ENCODE peak calls at places on chromosomes 12 and 14, in seven cellular contexts. V, K, O, Q, J, F and C are unnamed samples. For H3K36me3, the result is how much of the 10 kb centered on the place peaks cover.

GRCh38 chr14:99531221-99532096 is 50.2 kb downstream of the CCNK start:
- DNase-seq in F (no peak), O (no peak), K (no peak), J (no peak), Q (peak), V (no peak), C (no peak)

GRCh38 chr14:34237677-34238076 is 224.4 kb downstream of the SPTSSA start:
- DNase-seq in Q (no peak), V (no peak), F (no peak), J (no peak), O (no peak), K (no peak), C (no peak)

GRCh38 chr12:54016478-54016964 is 7.7 kb downstream of the HOXC8 start:
- DNase-seq in J (no peak), V (no peak), O (peak), K (no peak), F (no peak), Q (no peak), C (no peak)

GRCh38 chr12:53867216-53868012 is 71.2 kb upstream of the HOXC13 start:
- DNase-seq in Q (peak), K (no peak), F (no peak), J (no peak), O (no peak), V (no peak), C (no peak)

GRCh38 chr12:95859344-95859816 is 628 bp downstream of the SNRPF start:
- DNase-seq in K (no peak), J (no peak), Q (peak), O (no peak), V (no peak), F (no peak), C (no peak)

GRCh38 chr12:26434299-26434915 is 239.0 kb downstream of the SSPN start:
- DNase-seq in J (peak), K (peak), O (no peak), Q (peak), F (no peak), V (no peak), C (no peak)

GRCh38 chr14:64707661-64708060 is 3.4 kb downstream of the PLEKHG3 start:
- DNase-seq in O (no peak), V (no peak), Q (peak), F (no peak), K (no peak), J (no peak), C (no peak)

GRCh38 chr12:122471324-122472226 is 29.2 kb downstream of the ZCCHC8 start:
- DNase-seq in Q (peak), K (no peak), O (no peak), J (peak), V (no peak), F (no peak), C (no peak)

GRCh38 chr12:19507823-19508222 is 68.5 kb downstream of the AEBP2 start:
- DNase-seq in J (no peak), O (no peak), F (no peak), V (no peak), Q (no peak), K (no peak), C (no peak)

GRCh38 chr12:6606331-6607131 is 648 bp downstream of the CHD4 start:
- DNase-seq in K (no peak), J (peak), V (peak), Q (peak), O (peak), F (peak), C (peak)

GRCh38 chr14:66311935-66312334 is 174.2 kb upstream of the CCDC196 start:
- DNase-seq in Q (no peak), F (no peak), J (no peak), K (no peak), O (no peak), V (no peak), C (no peak)

GRCh38 chr12:42590324-42590934 is 883 bp upstream of the PRICKLE1 start:
- DNase-seq in J (no peak), O (peak), V (no peak), K (no peak), F (peak), Q (peak), C (no peak)

GRCh38 chr14:68174446-68174845 is 354.9 kb downstream of the RAD51B start:
- DNase-seq in J (no peak), F (no peak), K (no peak), Q (no peak), V (no peak), O (no peak), C (no peak)

GRCh38 chr14:100861188-100861936 is 35.4 kb downstream of the MEG3 start:
- DNase-seq in K (no peak), Q (no peak), J (no peak), F (peak), V (no peak), O (peak), C (no peak)

GRCh38 chr12:72632286-72632685 is 360.1 kb downstream of the TRHDE start:
- DNase-seq in J (no peak), O (no peak), V (no peak), Q (no peak), F (no peak), K (no peak), C (no peak)

GRCh38 chr14:54329082-54329695 is 67.6 kb upstream of the CDKN3 start:
- DNase-seq in O (no peak), V (no peak), Q (peak), F (no peak), K (peak), J (no peak), C (no peak)

GRCh38 chr14:28375295-28375694 is 391.3 kb upstream of the FOXG1 start:
- DNase-seq in K (peak), J (no peak), O (no peak), F (no peak), Q (peak), V (no peak), C (no peak)

GRCh38 chr12:88922816-88923215 is 342.5 kb upstream of the KITLG start:
- DNase-seq in J (no peak), Q (no peak), F (no peak), K (no peak), O (no peak), V (no peak), C (no peak)

GRCh38 chr12:64678835-64679234 is 68.5 kb downstream of the RASSF3 start:
- DNase-seq in Q (no peak), J (no peak), O (no peak), V (no peak), F (no peak), K (no peak), C (no peak)

DNA sequence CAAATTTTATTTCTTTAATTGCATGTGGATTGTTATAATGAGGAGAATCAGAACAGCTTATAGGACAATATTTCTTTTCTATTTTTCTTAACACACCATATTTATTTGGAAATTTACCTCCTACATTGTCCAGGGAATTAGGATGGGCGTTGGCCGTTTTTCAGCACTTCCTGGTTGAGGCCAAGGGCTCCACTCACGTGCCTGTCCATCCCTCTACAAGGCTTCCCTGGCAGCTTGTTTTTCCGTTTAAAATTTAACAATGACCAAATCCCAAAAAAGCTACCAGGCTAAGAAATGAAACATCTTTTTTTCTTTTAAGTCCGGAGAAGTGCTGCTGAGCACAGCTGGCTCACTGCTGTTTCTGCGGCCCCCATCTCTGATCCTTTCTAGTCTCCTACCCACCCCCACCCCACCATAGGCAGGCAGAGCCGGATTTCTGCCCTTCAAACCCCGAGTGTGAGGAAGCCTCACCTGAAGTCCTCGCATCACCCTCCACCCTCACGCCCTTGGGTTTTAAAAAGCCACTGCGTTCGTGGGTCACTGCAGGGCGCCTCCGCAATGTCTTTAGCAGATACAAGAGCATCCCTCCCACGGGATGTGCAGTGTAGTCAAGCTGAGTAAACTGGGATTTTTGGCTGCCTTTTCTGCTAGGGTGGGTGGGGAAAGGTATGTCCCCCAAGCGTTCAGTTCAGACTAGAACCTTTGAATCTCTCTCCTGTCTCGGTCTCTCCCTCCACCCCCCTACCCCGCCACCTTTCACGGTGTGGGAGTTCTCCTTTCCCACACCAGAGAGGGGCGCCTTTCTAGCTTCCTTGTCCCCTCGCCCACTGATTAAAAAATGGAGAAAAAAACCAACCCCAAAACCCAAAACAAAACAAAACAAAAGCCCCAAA is 767 bp upstream of the FAR2 start:
- DNase-seq in F (no peak), Q (peak), K (no peak), J (no peak), O (peak), V (no peak), C (no peak)
- H3K27ac ChIP-seq in F (peak), Q (no peak), K (no peak), J (peak), O (peak), V (peak), C (peak)

GRCh38 chr12:55955344-55955743 is 10.5 kb downstream of the PMEL start:
- DNase-seq in F (no peak), Q (no peak), K (no peak), O (no peak), J (no peak), V (no peak), C (no peak)
- H3K36me3 ChIP-seq in F (under half), Q (under half), K (under half), O (under half), J (under half), V (under half), C (under half)

DNA sequence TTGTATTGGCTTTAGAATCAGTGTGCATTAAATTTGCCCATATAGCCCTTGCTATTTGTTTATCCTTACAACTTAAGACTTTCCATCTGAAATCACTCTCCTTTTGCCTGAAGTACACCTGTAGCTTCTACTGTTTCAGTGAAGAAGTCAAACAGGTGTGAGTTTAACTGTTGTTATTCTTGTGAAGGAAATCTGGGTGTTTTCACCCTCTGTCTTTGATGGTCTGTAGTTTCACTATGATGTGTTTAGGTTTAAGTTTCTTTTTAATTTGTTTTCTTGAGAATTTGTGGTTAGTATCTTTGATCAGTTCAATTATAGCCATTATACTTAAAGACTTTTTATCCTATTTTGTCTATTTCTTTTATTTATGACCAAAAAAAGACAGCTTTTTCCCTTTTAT is 68.9 kb upstream of the BBS10 start:
- DNase-seq in J (no peak), V (no peak), F (no peak), O (no peak), Q (no peak), K (no peak), C (no peak)
- H3K27ac ChIP-seq in J (no peak), V (no peak), F (no peak), O (no peak), Q (no peak), K (no peak), C (no peak)

DNA sequence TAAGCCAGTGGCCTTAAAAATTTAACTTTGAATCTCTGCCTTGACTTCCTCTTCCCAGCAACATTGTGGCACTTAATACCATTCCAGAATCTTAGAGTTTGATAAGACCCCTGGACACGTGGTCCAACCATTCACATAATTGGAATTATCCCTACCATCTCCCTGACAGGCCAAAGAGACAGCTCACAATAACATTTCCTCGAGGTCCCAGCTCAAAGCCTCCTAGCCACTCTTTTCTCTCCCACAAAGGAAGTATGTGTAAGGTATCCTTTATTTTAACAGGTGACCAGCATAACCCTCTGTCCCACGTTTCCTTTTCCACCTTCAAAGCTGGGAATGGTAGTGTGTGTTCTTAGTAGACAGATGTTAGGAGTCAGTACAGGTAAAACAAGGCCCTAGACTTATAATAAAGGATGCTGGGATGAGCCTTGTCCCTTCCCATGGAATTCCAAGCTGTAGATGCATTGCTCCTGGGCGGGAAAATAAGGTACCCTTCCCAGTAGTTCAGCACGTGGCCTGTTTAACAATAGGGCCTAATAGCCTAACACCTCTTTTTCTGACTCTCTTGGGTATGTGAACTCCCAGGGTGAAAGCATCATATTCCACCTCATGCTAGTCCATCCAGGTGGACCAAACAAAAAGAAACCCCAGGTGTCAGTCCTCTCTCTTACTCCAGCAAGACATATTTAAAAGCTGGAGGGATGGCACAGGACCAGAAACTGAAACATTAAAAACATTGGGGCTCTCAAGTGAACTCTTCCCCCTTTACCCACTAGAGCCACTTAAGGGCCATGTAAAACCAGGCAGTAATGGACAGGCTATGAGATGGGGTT is 37.5 kb upstream of the COL2A1 start:
- DNase-seq in Q (no peak), V (no peak), O (no peak), K (no peak), F (no peak), J (no peak), C (no peak)
- H3K36me3 ChIP-seq in Q (under half), V (under half), O (under half), K (under half), F (under half), J (under half), C (under half)

GRCh38 chr12:52274521-52274920 is at the start of gene KRT86:
- DNase-seq in O (no peak), J (no peak), F (no peak), K (no peak), Q (no peak), V (no peak), C (no peak)

GRCh38 chr12:52267699-52268098 is 6.7 kb upstream of the KRT86 start:
- DNase-seq in J (no peak), V (no peak), F (no peak), K (no peak), O (no peak), Q (no peak), C (no peak)

GRCh38 chr12:52268212-52268611 is 6.2 kb upstream of the KRT86 start:
- DNase-seq in Q (no peak), J (no peak), K (no peak), F (no peak), O (no peak), V (no peak), C (no peak)

GRCh38 chr12:52270541-52271070 is 3.8 kb upstream of the KRT86 start:
- DNase-seq in V (no peak), K (no peak), J (no peak), F (no peak), Q (no peak), O (no peak), C (no peak)

DNA sequence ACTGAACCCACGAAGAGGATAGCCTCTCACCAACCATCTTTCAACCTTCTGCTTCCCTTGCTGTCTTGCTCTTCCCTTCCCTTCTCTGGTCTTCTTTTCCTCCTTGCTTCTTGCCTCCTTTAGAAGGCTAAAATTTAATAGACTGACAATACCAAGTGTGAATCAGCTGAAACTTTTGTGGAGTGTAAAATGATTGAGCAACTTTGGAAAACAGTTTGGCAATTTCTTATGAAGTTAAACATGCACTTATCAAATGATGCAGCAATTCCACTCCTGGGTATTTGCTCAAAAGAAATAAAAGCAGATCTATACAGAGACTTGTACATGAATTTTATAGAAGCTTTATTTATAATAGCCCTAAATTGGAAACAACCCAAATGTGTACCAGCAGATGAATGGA is 3.3 kb upstream of the KRT86 start:
- DNase-seq in Q (no peak), O (no peak), F (no peak), K (no peak), J (no peak), V (no peak), C (no peak)
- H3K27ac ChIP-seq in Q (no peak), O (no peak), F (no peak), K (no peak), J (no peak), V (no peak), C (no peak)

DNA sequence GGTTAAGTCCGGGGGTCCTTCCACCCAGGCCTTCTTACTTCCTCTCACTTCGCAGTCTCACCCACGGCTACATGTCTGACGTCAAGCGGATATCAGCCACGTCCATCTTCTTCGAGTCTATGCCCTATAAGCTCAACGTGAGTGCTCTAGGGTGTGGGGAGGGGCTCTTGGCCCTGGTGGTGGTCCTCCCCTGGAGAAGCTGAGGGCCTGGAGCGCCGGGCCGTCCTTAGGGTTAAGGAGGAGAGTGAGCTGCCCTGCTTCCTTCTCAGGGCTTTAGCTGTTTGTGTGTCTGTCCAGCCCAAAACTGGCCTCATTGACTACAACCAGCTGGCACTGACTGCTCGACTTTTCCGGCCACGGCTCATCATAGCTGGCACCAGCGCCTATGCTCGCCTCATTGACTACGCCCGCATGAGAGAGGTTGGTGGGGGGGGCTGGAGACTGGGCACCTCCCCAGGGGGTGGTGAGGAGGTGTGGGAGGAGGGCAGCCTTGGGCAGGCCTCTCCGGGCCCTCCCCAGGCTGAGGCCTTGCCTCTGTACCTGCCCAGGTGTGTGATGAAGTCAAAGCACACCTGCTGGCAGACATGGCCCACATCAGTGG is 2.7 kb downstream of the SHMT2 start:
- DNase-seq in F (peak), K (no peak), Q (no peak), V (no peak), J (no peak), O (peak), C (no peak)
- H3K36me3 ChIP-seq in F (under half), K (under half), Q (under half), V (under half), J (under half), O (under half), C (under half)

GRCh38 chr12:97940105-97940504 is 477.5 kb downstream of the RMST start:
- DNase-seq in K (no peak), V (no peak), J (no peak), F (no peak), O (no peak), Q (no peak), C (no peak)
- H3K27ac ChIP-seq in K (no peak), V (no peak), J (no peak), F (no peak), O (no peak), Q (no peak), C (no peak)

DNA sequence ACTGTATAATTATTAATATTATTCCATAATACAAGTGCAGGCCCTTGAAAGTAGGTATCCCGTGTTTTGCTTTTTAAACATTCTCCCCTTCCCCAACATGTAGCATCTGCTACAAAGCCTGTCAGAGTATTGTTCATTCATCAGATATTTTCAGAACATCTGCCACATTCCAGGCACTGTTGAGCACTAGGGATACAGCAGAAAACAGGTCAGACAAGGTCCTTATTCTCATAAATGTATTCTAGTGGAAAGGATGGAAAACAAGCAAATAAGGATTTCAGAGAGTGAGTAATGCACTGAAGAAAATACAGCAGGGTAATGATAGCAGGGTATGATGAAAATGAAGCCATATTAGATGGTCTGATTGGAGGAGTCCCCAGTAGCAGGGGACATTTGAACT is 3.8 kb downstream of the ERP29 start:
- DNase-seq in O (no peak), Q (no peak), K (no peak), F (no peak), J (no peak), V (no peak), C (no peak)
- H3K36me3 ChIP-seq in O (under half), Q (under half), K (under half), F (under half), J (under half), V (under half), C (under half)

GRCh38 chr12:107369006-107369405 is 275.7 kb upstream of the CRY1 start:
- DNase-seq in O (no peak), K (no peak), F (no peak), Q (no peak), J (no peak), V (no peak), C (no peak)
- H3K27ac ChIP-seq in O (no peak), K (no peak), F (no peak), Q (no peak), J (peak), V (no peak), C (no peak)